ENCODE peak calls at places on chromosomes 12 and 14, in nine cellular contexts. One of them, this sample, is unnamed.

GRCh38 chr12:10614056-10614370 is 604 bp upstream of the MAGOHB start:
- DNase-seq in amygdala: no peak
- DNase-seq in globus pallidus: no peak
- DNase-seq in cardiac fibroblast: no peak
- DNase-seq in NCI-H1092: no peak
- DNase-seq in ACHN: no peak
- DNase-seq in SK-N-SH: peak
- DNase-seq in NCI-H2081 treated with DMSO at 0.1 percent for 48 hours: no peak
- DNase-seq in cardiac muscle cell: no peak
- DNase-seq in this sample: no peak

GRCh38 chr14:103694572-103695026 is 20.7 kb downstream of the XRCC3 start:
- DNase-seq in amygdala: no peak
- DNase-seq in globus pallidus: no peak
- DNase-seq in cardiac fibroblast: no peak
- DNase-seq in NCI-H1092: no peak
- DNase-seq in ACHN: no peak
- DNase-seq in SK-N-SH: no peak
- DNase-seq in NCI-H2081 treated with DMSO at 0.1 percent for 48 hours: no peak
- DNase-seq in cardiac muscle cell: no peak
- DNase-seq in this sample: no peak

GRCh38 chr12:25388216-25388615 is 137.5 kb upstream of the KRAS start:
- DNase-seq in amygdala: no peak
- DNase-seq in globus pallidus: no peak
- DNase-seq in cardiac fibroblast: no peak
- DNase-seq in NCI-H1092: no peak
- DNase-seq in ACHN: no peak
- DNase-seq in SK-N-SH: no peak
- DNase-seq in NCI-H2081 treated with DMSO at 0.1 percent for 48 hours: no peak
- DNase-seq in cardiac muscle cell: no peak
- DNase-seq in this sample: no peak

GRCh38 chr12:125124320-125124966 is 59.2 kb downstream of the AACS start:
- DNase-seq in amygdala: no peak
- DNase-seq in globus pallidus: no peak
- DNase-seq in cardiac fibroblast: no peak
- DNase-seq in NCI-H1092: no peak
- DNase-seq in ACHN: no peak
- DNase-seq in SK-N-SH: no peak
- DNase-seq in NCI-H2081 treated with DMSO at 0.1 percent for 48 hours: no peak
- DNase-seq in cardiac muscle cell: no peak
- DNase-seq in this sample: no peak

GRCh38 chr14:55502746-55503284 is 62.4 kb upstream of the TBPL2 start:
- DNase-seq in amygdala: no peak
- DNase-seq in globus pallidus: no peak
- DNase-seq in cardiac fibroblast: no peak
- DNase-seq in NCI-H1092: no peak
- DNase-seq in ACHN: no peak
- DNase-seq in SK-N-SH: no peak
- DNase-seq in NCI-H2081 treated with DMSO at 0.1 percent for 48 hours: no peak
- DNase-seq in cardiac muscle cell: no peak
- DNase-seq in this sample: no peak

GRCh38 chr12:66636771-66637170 is 42.1 kb downstream of the GRIP1 start:
- DNase-seq in amygdala: peak
- DNase-seq in globus pallidus: peak
- DNase-seq in cardiac fibroblast: no peak
- DNase-seq in NCI-H1092: no peak
- DNase-seq in ACHN: no peak
- DNase-seq in SK-N-SH: no peak
- DNase-seq in NCI-H2081 treated with DMSO at 0.1 percent for 48 hours: no peak
- DNase-seq in cardiac muscle cell: no peak
- DNase-seq in this sample: no peak

GRCh38 chr14:69873877-69874780 is 5.1 kb upstream of the SMOC1 start:
- DNase-seq in amygdala: no peak
- DNase-seq in globus pallidus: no peak
- DNase-seq in cardiac fibroblast: peak
- DNase-seq in NCI-H1092: no peak
- DNase-seq in ACHN: no peak
- DNase-seq in SK-N-SH: no peak
- DNase-seq in NCI-H2081 treated with DMSO at 0.1 percent for 48 hours: no peak
- DNase-seq in cardiac muscle cell: peak
- DNase-seq in this sample: no peak

GRCh38 chr12:24608637-24609285 is 340.1 kb downstream of the BCAT1 start:
- DNase-seq in amygdala: no peak
- DNase-seq in globus pallidus: no peak
- DNase-seq in cardiac fibroblast: peak
- DNase-seq in NCI-H1092: no peak
- DNase-seq in ACHN: no peak
- DNase-seq in SK-N-SH: no peak
- DNase-seq in NCI-H2081 treated with DMSO at 0.1 percent for 48 hours: no peak
- DNase-seq in cardiac muscle cell: peak
- DNase-seq in this sample: no peak

GRCh38 chr14:49612251-49612650 is 8.2 kb downstream of the RPL36AL start:
- DNase-seq in amygdala: no peak
- DNase-seq in globus pallidus: no peak
- DNase-seq in cardiac fibroblast: no peak
- DNase-seq in NCI-H1092: no peak
- DNase-seq in ACHN: no peak
- DNase-seq in SK-N-SH: no peak
- DNase-seq in NCI-H2081 treated with DMSO at 0.1 percent for 48 hours: no peak
- DNase-seq in cardiac muscle cell: no peak
- DNase-seq in this sample: no peak

GRCh38 chr12:1993871-1994371 is 10.3 kb downstream of the DCP1B start:
- DNase-seq in amygdala: no peak
- DNase-seq in globus pallidus: no peak
- DNase-seq in cardiac fibroblast: peak
- DNase-seq in NCI-H1092: no peak
- DNase-seq in ACHN: no peak
- DNase-seq in SK-N-SH: no peak
- DNase-seq in NCI-H2081 treated with DMSO at 0.1 percent for 48 hours: no peak
- DNase-seq in cardiac muscle cell: peak
- DNase-seq in this sample: peak

GRCh38 chr14:90061849-90062794 is at the start of gene KCNK13:
- DNase-seq in amygdala: peak
- DNase-seq in globus pallidus: no peak
- DNase-seq in cardiac fibroblast: no peak
- DNase-seq in NCI-H1092: peak
- DNase-seq in ACHN: no peak
- DNase-seq in SK-N-SH: peak
- DNase-seq in NCI-H2081 treated with DMSO at 0.1 percent for 48 hours: peak
- DNase-seq in cardiac muscle cell: no peak
- DNase-seq in this sample: no peak

GRCh38 chr12:62802981-62803380 is 132.0 kb downstream of the PPM1H start:
- DNase-seq in amygdala: no peak
- DNase-seq in globus pallidus: peak
- DNase-seq in cardiac fibroblast: no peak
- DNase-seq in NCI-H1092: peak
- DNase-seq in ACHN: no peak
- DNase-seq in SK-N-SH: no peak
- DNase-seq in NCI-H2081 treated with DMSO at 0.1 percent for 48 hours: no peak
- DNase-seq in cardiac muscle cell: no peak
- DNase-seq in this sample: no peak

GRCh38 chr12:45435945-45436710 is 220.2 kb downstream of the ANO6 start:
- DNase-seq in amygdala: no peak
- DNase-seq in globus pallidus: peak
- DNase-seq in cardiac fibroblast: no peak
- DNase-seq in NCI-H1092: no peak
- DNase-seq in ACHN: no peak
- DNase-seq in SK-N-SH: no peak
- DNase-seq in NCI-H2081 treated with DMSO at 0.1 percent for 48 hours: no peak
- DNase-seq in cardiac muscle cell: no peak
- DNase-seq in this sample: no peak

GRCh38 chr12:113266106-113266895 is 45.0 kb downstream of the TPCN1 start:
- DNase-seq in amygdala: no peak
- DNase-seq in globus pallidus: no peak
- DNase-seq in cardiac fibroblast: no peak
- DNase-seq in NCI-H1092: no peak
- DNase-seq in ACHN: no peak
- DNase-seq in SK-N-SH: no peak
- DNase-seq in NCI-H2081 treated with DMSO at 0.1 percent for 48 hours: no peak
- DNase-seq in cardiac muscle cell: no peak
- DNase-seq in this sample: no peak